ENCODE peak calls at places on chromosomes 1 and 21, in eight cellular contexts. O is tibial nerve, B is A549, X is K562, C is suprapubic skin, Y is SK-N-SH, W is transverse colon, G is H1. V is an unnamed sample. For H3K9me3, the result is how much of the 10 kb centered on the place peaks cover.

GRCh38 chr1:37817481-37817880 is 9.5 kb upstream of the YRDC start:
- DNase-seq in O (no peak), B (no peak), X (peak), C (no peak), Y (no peak), W (no peak), G (no peak), V (peak)

GRCh38 chr1:26165126-26165892 is 3.5 kb downstream of the C1orf232 start:
- DNase-seq in O (no peak), B (no peak), X (no peak), C (no peak), Y (no peak), W (no peak), G (no peak), V (no peak)

GRCh38 chr21:43303240-43304178 is 123.4 kb downstream of the SIK1 start:
- DNase-seq in O (no peak), B (no peak), X (no peak), C (peak), Y (no peak), W (no peak), G (no peak), V (no peak)

GRCh38 chr1:165824269-165824643 is 3.2 kb upstream of the UCK2 start:
- DNase-seq in O (no peak), B (no peak), X (no peak), C (no peak), Y (no peak), W (no peak), G (no peak), V (no peak)

GRCh38 chr1:67760030-67760821 is 73.0 kb downstream of the GNG12 start:
- DNase-seq in O (peak), B (peak), X (peak), C (no peak), Y (peak), W (peak), G (peak), V (peak)

GRCh38 chr1:232519186-232519585 is 110.7 kb downstream of the SIPA1L2 start:
- DNase-seq in O (no peak), B (no peak), X (no peak), C (no peak), Y (no peak), W (no peak), G (no peak), V (no peak)

GRCh38 chr21:36699546-36700294 is 805 bp downstream of the SIM2 start:
- DNase-seq in O (no peak), B (no peak), X (no peak), C (no peak), Y (peak), W (no peak), G (peak), V (no peak)

GRCh38 chr1:32273389-32274208 is 18.3 kb upstream of the HDAC1 start:
- DNase-seq in O (no peak), B (no peak), X (no peak), C (no peak), Y (no peak), W (peak), G (peak), V (no peak)

GRCh38 chr1:202221911-202222909 is 28.6 kb downstream of the LGR6 start:
- DNase-seq in O (no peak), B (no peak), X (no peak), C (no peak), Y (no peak), W (no peak), G (no peak), V (no peak)

GRCh38 chr1:171138973-171139372 is 46.1 kb upstream of the FMO2 start:
- DNase-seq in O (no peak), B (no peak), X (no peak), C (no peak), Y (no peak), W (no peak), G (no peak), V (no peak)

GRCh38 chr1:80656628-80657019 is 1144.1 kb upstream of the ADGRL2 start:
- DNase-seq in O (no peak), B (peak), X (no peak), C (no peak), Y (no peak), W (no peak), G (no peak), V (no peak)

GRCh38 chr21:26185021-26185420 is 14.5 kb upstream of the APP start:
- DNase-seq in O (no peak), B (no peak), X (no peak), C (no peak), Y (no peak), W (no peak), G (no peak), V (no peak)

GRCh38 chr1:159091547-159092397 is 15.2 kb upstream of the AIM2 start:
- DNase-seq in O (no peak), B (no peak), X (no peak), C (no peak), Y (no peak), W (no peak), G (no peak), V (no peak)

GRCh38 chr1:10515627-10516026 is 40.9 kb downstream of the PEX14 start:
- DNase-seq in O (no peak), B (no peak), X (no peak), C (no peak), Y (no peak), W (no peak), G (no peak), V (no peak)

GRCh38 chr21:34278451-34278850 is 85.4 kb upstream of the KCNE2 start:
- DNase-seq in O (no peak), B (no peak), X (no peak), C (no peak), Y (no peak), W (no peak), G (no peak), V (no peak)

GRCh38 chr1:18560692-18561091 is 70.0 kb upstream of the PAX7 start:
- DNase-seq in O (no peak), B (peak), X (no peak), C (no peak), Y (no peak), W (no peak), G (no peak), V (no peak)

GRCh38 chr1:204782118-204782700 is 88.5 kb upstream of the NFASC start:
- DNase-seq in O (no peak), B (no peak), X (no peak), C (no peak), Y (no peak), W (no peak), G (no peak), V (no peak)

GRCh38 chr1:223320959-223321358 is 43.0 kb downstream of the SUSD4 start:
- DNase-seq in O (no peak), B (no peak), X (no peak), C (no peak), Y (no peak), W (no peak), G (no peak), V (no peak)

GRCh38 chr1:197695961-197696360 is 79.3 kb downstream of the DENND1B start:
- DNase-seq in O (no peak), B (no peak), X (no peak), C (no peak), Y (no peak), W (no peak), G (no peak), V (peak)

GRCh38 chr1:23423415-23424170 is 955 bp downstream of the TCEA3 start:
- DNase-seq in O (no peak), B (no peak), X (no peak), C (no peak), Y (peak), W (peak), G (peak), V (peak)

GRCh38 chr1:27886744-27887143 is 14.4 kb downstream of the THEMIS2 start:
- DNase-seq in O (no peak), B (no peak), X (no peak), C (no peak), Y (no peak), W (no peak), G (no peak), V (no peak)

GRCh38 chr1:104238991-104239390 is 489.3 kb downstream of the AMY1C start:
- DNase-seq in O (no peak), B (no peak), X (no peak), C (no peak), Y (peak), W (no peak), G (no peak), V (no peak)

GRCh38 chr1:102588536-102588935 is 519.8 kb downstream of the COL11A1 start:
- DNase-seq in O (no peak), B (no peak), X (no peak), C (no peak), Y (no peak), W (no peak), G (no peak), V (no peak)

GRCh38 chr1:156002182-156002911 is 18.4 kb downstream of the SSR2 start:
- DNase-seq in O (no peak), B (no peak), X (no peak), C (no peak), Y (no peak), W (peak), G (no peak), V (no peak)

GRCh38 chr21:35943752-35944151 is 116.6 kb downstream of the SETD4 start:
- DNase-seq in O (no peak), B (no peak), X (no peak), C (no peak), Y (no peak), W (no peak), G (no peak), V (no peak)

GRCh38 chr1:202216691-202217090 is 23.1 kb downstream of the LGR6 start:
- DNase-seq in O (no peak), B (no peak), X (no peak), C (no peak), Y (no peak), W (no peak), G (no peak), V (no peak)

GRCh38 chr1:119865607-119866006 is 30.7 kb downstream of the ADAM30 start:
- DNase-seq in O (no peak), B (no peak), X (no peak), C (no peak), Y (no peak), W (no peak), G (no peak), V (no peak)

GRCh38 chr1:241408170-241408569 is 51.2 kb upstream of the RGS7 start:
- DNase-seq in O (no peak), B (no peak), X (peak), C (no peak), Y (peak), W (no peak), G (no peak), V (no peak)

GRCh38 chr1:232380556-232380955 is 249.4 kb downstream of the SIPA1L2 start:
- DNase-seq in O (no peak), B (no peak), X (no peak), C (no peak), Y (no peak), W (no peak), G (no peak), V (no peak)

GRCh38 chr1:160610584-160611242 is 31.4 kb upstream of the CD84 start:
- DNase-seq in O (no peak), B (no peak), X (no peak), C (no peak), Y (no peak), W (no peak), G (no peak), V (no peak)

GRCh38 chr1:93798301-93798700 is 80.7 kb downstream of the DNTTIP2 start:
- DNase-seq in O (no peak), B (no peak), X (no peak), C (no peak), Y (no peak), W (no peak), G (no peak), V (no peak)

GRCh38 chr1:175735144-175735543 is 8.3 kb downstream of the TNR start:
- DNase-seq in O (no peak), B (no peak), X (no peak), C (no peak), Y (no peak), W (no peak), G (no peak), V (no peak)

GRCh38 chr1:81894867-81895266 is 94.1 kb downstream of the ADGRL2 start:
- DNase-seq in O (no peak), B (no peak), X (no peak), C (no peak), Y (no peak), W (no peak), G (no peak), V (no peak)

GRCh38 chr1:221543529-221544120 is 198.3 kb downstream of the DUSP10 start:
- DNase-seq in O (no peak), B (no peak), X (peak), C (no peak), Y (peak), W (no peak), G (no peak), V (no peak)

GRCh38 chr1:198663996-198664789 is 25.4 kb downstream of the PTPRC start:
- DNase-seq in O (no peak), B (no peak), X (no peak), C (no peak), Y (no peak), W (no peak), G (no peak), V (no peak)

GRCh38 chr1:223748405-223748772 is 36.0 kb downstream of the CAPN2 start:
- DNase-seq in O (no peak), B (no peak), X (no peak), C (no peak), Y (no peak), W (peak), G (no peak), V (peak)

GRCh38 chr1:231903586-231904081 is 277.0 kb downstream of the DISC1 start:
- DNase-seq in O (no peak), B (no peak), X (no peak), C (no peak), Y (no peak), W (no peak), G (no peak), V (no peak)

GRCh38 chr1:1013105-1013921 is at the start of gene ISG15:
- DNase-seq in O (peak), B (no peak), X (peak), C (peak), Y (no peak), W (peak), G (peak), V (peak)

GRCh38 chr1:39877980-39878956 is 5.0 kb downstream of the TRIT1 start:
- DNase-seq in O (no peak), B (no peak), X (no peak), C (no peak), Y (no peak), W (no peak), G (no peak), V (no peak)

DNA sequence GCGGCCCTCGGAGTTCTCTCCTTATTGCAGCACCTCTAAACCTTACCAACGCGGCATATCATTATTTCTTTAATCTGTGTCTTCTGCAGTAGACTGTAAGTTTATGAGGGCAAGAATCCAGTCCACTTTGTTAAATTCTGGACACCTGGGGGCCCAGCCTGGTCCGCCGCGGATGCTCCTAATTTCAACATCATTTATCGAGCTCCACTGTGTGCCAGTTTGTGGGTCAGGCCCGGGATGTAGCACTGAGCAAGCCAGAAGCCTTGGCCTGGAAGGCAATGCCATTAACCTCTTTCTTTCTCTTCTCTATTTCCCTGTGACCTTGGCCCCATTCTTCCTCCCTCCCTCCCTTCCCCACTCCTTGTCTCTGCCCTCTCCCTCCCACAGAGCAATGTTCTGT is 70.6 kb upstream of the CACNA1E start:
- DNase-seq in O (no peak), B (no peak), X (no peak), C (no peak), Y (no peak), W (no peak), G (no peak), V (no peak)
- TF ChIP-seq EP300 in O (no peak), B (no peak), X (no peak), C (no peak), Y (no peak), W (no peak), G (no peak), V (no peak)

GRCh38 chr1:15741183-15741850 is 982 bp upstream of the TMEM82 start:
- DNase-seq in O (peak), B (peak), X (peak), C (no peak), Y (peak), W (peak), G (peak), V (peak)

GRCh38 chr1:15744122-15744679 is 1.9 kb downstream of the TMEM82 start:
- DNase-seq in O (no peak), B (no peak), X (no peak), C (no peak), Y (no peak), W (no peak), G (no peak), V (no peak)

GRCh38 chr1:15740833-15741182 is 1.5 kb upstream of the TMEM82 start:
- DNase-seq in O (no peak), B (no peak), X (no peak), C (no peak), Y (no peak), W (no peak), G (no peak), V (no peak)

GRCh38 chr1:15739745-15740144 is 2.6 kb upstream of the TMEM82 start:
- DNase-seq in O (no peak), B (no peak), X (no peak), C (no peak), Y (no peak), W (no peak), G (no peak), V (no peak)

GRCh38 chr1:15742339-15742801 is at the start of gene TMEM82:
- DNase-seq in O (no peak), B (no peak), X (no peak), C (no peak), Y (no peak), W (peak), G (peak), V (no peak)
- H3K4me3 ChIP-seq in O (no peak), B (no peak), X (no peak), C (no peak), Y (peak), W (peak), G (no peak), V (no peak)

DNA sequence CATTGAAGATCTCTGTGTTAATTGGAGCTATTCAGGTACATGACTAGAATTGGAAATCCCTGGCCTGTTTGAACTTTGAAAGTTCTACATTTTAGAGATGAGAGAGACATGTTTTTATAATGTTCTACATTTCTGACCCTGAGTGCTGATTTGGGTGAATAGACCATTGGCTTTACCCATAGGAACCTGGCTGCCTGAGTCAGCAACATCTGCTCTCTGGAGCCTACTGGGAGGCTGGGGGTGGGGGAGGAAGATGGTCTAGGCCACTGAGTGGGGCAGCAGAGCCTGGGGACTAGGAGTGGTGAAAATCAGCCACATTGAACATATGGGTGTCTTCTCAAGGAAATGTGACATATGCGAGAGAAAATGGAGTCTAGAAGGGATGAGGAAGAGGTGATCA is 1.4 kb upstream of the VANGL1 start:
- DNase-seq in O (no peak), B (no peak), X (peak), C (no peak), Y (no peak), W (no peak), G (no peak), V (no peak)
- H3K9me3 ChIP-seq in O (under half), B (under half), X (under half), C (under half), Y (under half), W (under half), G (under half), V (under half)

DNA sequence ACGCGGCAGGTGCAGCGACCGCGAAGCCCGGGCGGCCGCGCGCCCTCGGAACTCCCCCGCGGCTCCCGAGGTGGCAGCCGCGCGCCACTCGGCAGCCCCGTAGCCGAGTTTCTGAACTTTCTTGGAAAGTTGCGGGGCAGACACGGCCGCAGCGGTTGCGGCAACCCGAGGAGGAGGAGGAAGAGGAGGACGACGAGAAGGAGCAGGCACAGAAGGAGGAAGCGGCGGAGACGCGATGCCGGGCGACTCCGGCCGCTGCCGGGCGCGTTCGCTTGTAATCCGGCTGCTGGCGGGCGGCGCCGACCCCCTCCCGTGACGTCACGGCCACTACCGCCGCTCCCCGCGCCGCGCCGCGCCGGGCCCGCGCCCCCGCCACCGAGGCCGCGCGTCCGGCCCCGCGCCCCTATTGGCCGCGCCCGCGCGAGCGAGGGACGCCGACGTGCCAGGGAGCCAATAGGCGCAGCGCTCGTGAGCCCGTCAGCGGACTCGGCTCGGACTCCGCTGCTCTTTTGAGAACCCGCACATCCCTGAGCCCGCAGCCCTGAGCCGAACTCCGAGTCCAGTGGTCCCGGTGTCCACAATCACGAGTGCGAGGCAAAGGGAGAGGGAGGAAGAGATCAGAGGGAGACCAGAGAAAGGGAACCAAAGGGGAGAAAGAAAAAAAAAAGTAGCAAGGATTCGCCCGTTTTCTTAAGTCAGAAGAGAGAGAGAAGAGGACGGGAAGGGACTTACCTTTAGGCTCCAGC is 736 bp upstream of the BARHL2 start:
- DNase-seq in O (no peak), B (no peak), X (peak), C (no peak), Y (peak), W (peak), G (peak), V (no peak)
- TF ChIP-seq EP300 in O (no peak), B (no peak), X (no peak), C (no peak), Y (no peak), W (no peak), G (no peak), V (no peak)

DNA sequence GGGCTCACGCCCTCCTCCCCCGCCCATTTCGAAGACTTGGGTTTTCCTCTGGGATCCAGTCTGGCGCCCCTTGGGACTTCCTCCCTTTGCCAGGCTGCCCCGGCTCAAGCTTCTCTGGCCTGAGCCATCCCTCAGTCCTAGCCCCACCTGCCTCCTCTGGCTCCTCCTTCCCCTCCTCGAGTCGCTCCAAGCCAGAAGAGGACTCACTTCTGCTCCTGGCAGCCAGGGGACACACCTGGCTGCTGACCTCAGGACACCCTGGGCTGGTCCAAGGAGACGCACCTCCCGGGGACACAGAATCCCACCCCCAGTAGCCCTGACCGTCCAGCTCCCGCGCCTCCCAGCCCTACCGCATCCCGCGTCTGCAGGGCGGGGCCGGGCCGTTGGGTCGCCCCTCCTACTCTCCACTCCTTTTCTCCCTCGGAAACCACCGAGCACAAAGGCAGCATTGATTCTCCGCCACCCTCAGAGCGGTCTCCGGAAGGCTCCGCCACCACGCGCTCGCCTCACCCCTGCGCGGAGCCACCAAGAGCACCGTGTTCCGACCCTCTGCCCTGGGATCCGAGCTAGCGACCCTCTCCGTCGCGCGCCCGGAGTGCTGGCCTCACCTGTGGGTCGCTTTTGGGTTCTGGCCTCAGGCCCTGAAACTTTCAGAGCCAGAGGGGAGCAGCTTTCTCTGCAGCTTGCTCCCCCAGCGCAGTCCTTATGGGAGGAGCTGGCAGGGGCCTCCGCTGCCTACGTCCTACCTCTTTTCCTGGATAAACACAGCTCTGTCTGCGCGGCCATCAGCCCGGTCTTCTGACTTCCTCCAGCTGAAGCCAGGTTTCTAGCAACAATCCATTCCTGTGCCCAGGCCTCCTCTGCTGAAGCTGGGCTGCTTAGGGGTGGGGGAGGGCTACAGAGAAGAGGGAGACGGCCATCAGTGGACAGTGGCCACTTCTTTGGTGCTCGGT is at the start of gene C2CD4D:
- DNase-seq in O (no peak), B (no peak), X (no peak), C (peak), Y (no peak), W (peak), G (peak), V (no peak)
- H3K4me3 ChIP-seq in O (peak), B (no peak), X (no peak), C (peak), Y (no peak), W (peak), G (peak), V (peak)